ENCODE peak calls at places on chromosomes 13 and 19, in seven cellular contexts. One of them, this sample, is unnamed. For H3K27me3, the result is how much of the 10 kb centered on the place peaks cover.

GRCh38 chr19:44847144-44848035 is 1.3 kb downstream of the NECTIN2 start:
- DNase-seq in cardiac muscle cell: peak
- DNase-seq in CD8-positive, alpha-beta memory T cell: peak
- DNase-seq in HCT116: peak
- DNase-seq in HL-60: no peak
- DNase-seq in upper lobe of right lung: peak
- DNase-seq in heart right ventricle: peak
- DNase-seq in this sample: peak

GRCh38 chr13:78742659-78743058 is 83.7 kb upstream of the OBI1 start:
- DNase-seq in cardiac muscle cell: no peak
- DNase-seq in CD8-positive, alpha-beta memory T cell: no peak
- DNase-seq in HCT116: no peak
- DNase-seq in HL-60: no peak
- DNase-seq in upper lobe of right lung: no peak
- DNase-seq in heart right ventricle: no peak
- DNase-seq in this sample: no peak

GRCh38 chr19:55606471-55606787 is 982 bp downstream of the ZNF865 start:
- DNase-seq in cardiac muscle cell: no peak
- DNase-seq in CD8-positive, alpha-beta memory T cell: no peak
- DNase-seq in HCT116: no peak
- DNase-seq in HL-60: no peak
- DNase-seq in upper lobe of right lung: no peak
- DNase-seq in heart right ventricle: no peak
- DNase-seq in this sample: no peak

GRCh38 chr19:28468701-28469459 is 744.1 kb downstream of the UQCRFS1 start:
- DNase-seq in cardiac muscle cell: peak
- DNase-seq in CD8-positive, alpha-beta memory T cell: no peak
- DNase-seq in HCT116: no peak
- DNase-seq in HL-60: peak
- DNase-seq in upper lobe of right lung: no peak
- DNase-seq in heart right ventricle: no peak
- DNase-seq in this sample: no peak

GRCh38 chr13:104833221-104833620 is 1702.2 kb downstream of the EFNB2 start:
- DNase-seq in cardiac muscle cell: no peak
- DNase-seq in CD8-positive, alpha-beta memory T cell: no peak
- DNase-seq in HCT116: no peak
- DNase-seq in HL-60: no peak
- DNase-seq in upper lobe of right lung: no peak
- DNase-seq in heart right ventricle: no peak
- DNase-seq in this sample: no peak

GRCh38 chr13:82933986-82934385 is 948.3 kb downstream of the SLITRK1 start:
- DNase-seq in cardiac muscle cell: no peak
- DNase-seq in CD8-positive, alpha-beta memory T cell: no peak
- DNase-seq in HCT116: no peak
- DNase-seq in HL-60: no peak
- DNase-seq in upper lobe of right lung: no peak
- DNase-seq in heart right ventricle: no peak
- DNase-seq in this sample: no peak

GRCh38 chr13:73607489-73608156 is 526.6 kb downstream of the KLF12 start:
- DNase-seq in cardiac muscle cell: no peak
- DNase-seq in CD8-positive, alpha-beta memory T cell: no peak
- DNase-seq in HCT116: no peak
- DNase-seq in HL-60: no peak
- DNase-seq in upper lobe of right lung: no peak
- DNase-seq in heart right ventricle: no peak
- DNase-seq in this sample: no peak

GRCh38 chr13:59680429-59681024 is 483.2 kb downstream of the DIAPH3 start:
- DNase-seq in cardiac muscle cell: peak
- DNase-seq in CD8-positive, alpha-beta memory T cell: peak
- DNase-seq in HCT116: peak
- DNase-seq in HL-60: no peak
- DNase-seq in upper lobe of right lung: no peak
- DNase-seq in heart right ventricle: no peak
- DNase-seq in this sample: no peak

GRCh38 chr13:103537616-103538015 is 471.4 kb upstream of the SLC10A2 start:
- DNase-seq in cardiac muscle cell: no peak
- DNase-seq in CD8-positive, alpha-beta memory T cell: no peak
- DNase-seq in HCT116: no peak
- DNase-seq in HL-60: no peak
- DNase-seq in upper lobe of right lung: no peak
- DNase-seq in heart right ventricle: no peak
- DNase-seq in this sample: no peak

GRCh38 chr13:30463820-30464495 is 1.8 kb downstream of the HMGB1 start:
- DNase-seq in cardiac muscle cell: peak
- DNase-seq in CD8-positive, alpha-beta memory T cell: peak
- DNase-seq in HCT116: no peak
- DNase-seq in HL-60: peak
- DNase-seq in upper lobe of right lung: peak
- DNase-seq in heart right ventricle: peak
- DNase-seq in this sample: peak

GRCh38 chr13:45950343-45950995 is 98.9 kb upstream of the SIAH3 start:
- DNase-seq in cardiac muscle cell: no peak
- DNase-seq in CD8-positive, alpha-beta memory T cell: no peak
- DNase-seq in HCT116: no peak
- DNase-seq in HL-60: peak
- DNase-seq in upper lobe of right lung: no peak
- DNase-seq in heart right ventricle: no peak
- DNase-seq in this sample: no peak

GRCh38 chr13:30881191-30881651 is 24.9 kb upstream of the MEDAG start:
- DNase-seq in cardiac muscle cell: no peak
- DNase-seq in CD8-positive, alpha-beta memory T cell: no peak
- DNase-seq in HCT116: no peak
- DNase-seq in HL-60: no peak
- DNase-seq in upper lobe of right lung: no peak
- DNase-seq in heart right ventricle: no peak
- DNase-seq in this sample: peak

GRCh38 chr19:5091576-5092215 is 122.8 kb downstream of the KDM4B start:
- DNase-seq in cardiac muscle cell: no peak
- DNase-seq in CD8-positive, alpha-beta memory T cell: no peak
- DNase-seq in HCT116: no peak
- DNase-seq in HL-60: no peak
- DNase-seq in upper lobe of right lung: no peak
- DNase-seq in heart right ventricle: no peak
- DNase-seq in this sample: no peak

GRCh38 chr13:44932850-44933251 is 56.4 kb downstream of the NUFIP1 start:
- DNase-seq in cardiac muscle cell: peak
- DNase-seq in CD8-positive, alpha-beta memory T cell: no peak
- DNase-seq in HCT116: no peak
- DNase-seq in HL-60: no peak
- DNase-seq in upper lobe of right lung: no peak
- DNase-seq in heart right ventricle: peak
- DNase-seq in this sample: peak

GRCh38 chr13:31174018-31174417 is 12.3 kb upstream of the HSPH1 start:
- DNase-seq in cardiac muscle cell: peak
- DNase-seq in CD8-positive, alpha-beta memory T cell: no peak
- DNase-seq in HCT116: no peak
- DNase-seq in HL-60: no peak
- DNase-seq in upper lobe of right lung: no peak
- DNase-seq in heart right ventricle: no peak
- DNase-seq in this sample: no peak

GRCh38 chr13:23557733-23558132 is 12.5 kb upstream of the TNFRSF19 start:
- DNase-seq in cardiac muscle cell: no peak
- DNase-seq in CD8-positive, alpha-beta memory T cell: no peak
- DNase-seq in HCT116: no peak
- DNase-seq in HL-60: no peak
- DNase-seq in upper lobe of right lung: no peak
- DNase-seq in heart right ventricle: no peak
- DNase-seq in this sample: no peak

GRCh38 chr13:111992911-111993310 is 74.0 kb upstream of the SOX1 start:
- DNase-seq in cardiac muscle cell: no peak
- DNase-seq in CD8-positive, alpha-beta memory T cell: no peak
- DNase-seq in HCT116: no peak
- DNase-seq in HL-60: no peak
- DNase-seq in upper lobe of right lung: no peak
- DNase-seq in heart right ventricle: no peak
- DNase-seq in this sample: no peak

GRCh38 chr13:111999352-111999751 is 67.6 kb upstream of the SOX1 start:
- DNase-seq in cardiac muscle cell: no peak
- DNase-seq in CD8-positive, alpha-beta memory T cell: no peak
- DNase-seq in HCT116: no peak
- DNase-seq in HL-60: no peak
- DNase-seq in upper lobe of right lung: no peak
- DNase-seq in heart right ventricle: no peak
- DNase-seq in this sample: no peak

GRCh38 chr13:111990362-111990761 is 76.6 kb upstream of the SOX1 start:
- DNase-seq in cardiac muscle cell: no peak
- DNase-seq in CD8-positive, alpha-beta memory T cell: no peak
- DNase-seq in HCT116: no peak
- DNase-seq in HL-60: no peak
- DNase-seq in upper lobe of right lung: no peak
- DNase-seq in heart right ventricle: no peak
- DNase-seq in this sample: no peak

GRCh38 chr13:111993701-111994100 is 73.2 kb upstream of the SOX1 start:
- DNase-seq in cardiac muscle cell: no peak
- DNase-seq in CD8-positive, alpha-beta memory T cell: no peak
- DNase-seq in HCT116: no peak
- DNase-seq in HL-60: no peak
- DNase-seq in upper lobe of right lung: no peak
- DNase-seq in heart right ventricle: no peak
- DNase-seq in this sample: no peak

GRCh38 chr13:111994578-111994977 is 72.4 kb upstream of the SOX1 start:
- DNase-seq in cardiac muscle cell: no peak
- DNase-seq in CD8-positive, alpha-beta memory T cell: no peak
- DNase-seq in HCT116: no peak
- DNase-seq in HL-60: no peak
- DNase-seq in upper lobe of right lung: no peak
- DNase-seq in heart right ventricle: no peak
- DNase-seq in this sample: peak
- H3K27me3 ChIP-seq in cardiac muscle cell: under half
- H3K27me3 ChIP-seq in CD8-positive, alpha-beta memory T cell: under half
- H3K27me3 ChIP-seq in HCT116: under half
- H3K27me3 ChIP-seq in HL-60: under half
- H3K27me3 ChIP-seq in upper lobe of right lung: under half
- H3K27me3 ChIP-seq in heart right ventricle: half or more
- H3K27me3 ChIP-seq in this sample: under half

GRCh38 chr19:41785653-41786052 is 10.7 kb upstream of the CEACAM3 start:
- DNase-seq in cardiac muscle cell: peak
- DNase-seq in CD8-positive, alpha-beta memory T cell: peak
- DNase-seq in HCT116: peak
- DNase-seq in HL-60: peak
- DNase-seq in upper lobe of right lung: peak
- DNase-seq in heart right ventricle: peak
- DNase-seq in this sample: no peak

GRCh38 chr19:41784337-41785239 is 11.8 kb upstream of the CEACAM3 start:
- DNase-seq in cardiac muscle cell: no peak
- DNase-seq in CD8-positive, alpha-beta memory T cell: peak
- DNase-seq in HCT116: no peak
- DNase-seq in HL-60: peak
- DNase-seq in upper lobe of right lung: no peak
- DNase-seq in heart right ventricle: no peak
- DNase-seq in this sample: no peak
- H3K27me3 ChIP-seq in cardiac muscle cell: under half
- H3K27me3 ChIP-seq in CD8-positive, alpha-beta memory T cell: under half
- H3K27me3 ChIP-seq in HCT116: half or more
- H3K27me3 ChIP-seq in HL-60: under half
- H3K27me3 ChIP-seq in upper lobe of right lung: under half
- H3K27me3 ChIP-seq in heart right ventricle: half or more
- H3K27me3 ChIP-seq in this sample: under half

GRCh38 chr13:112391747-112392146 is 15.6 kb downstream of the SPACA7 start:
- DNase-seq in cardiac muscle cell: no peak
- DNase-seq in CD8-positive, alpha-beta memory T cell: no peak
- DNase-seq in HCT116: no peak
- DNase-seq in HL-60: peak
- DNase-seq in upper lobe of right lung: no peak
- DNase-seq in heart right ventricle: no peak
- DNase-seq in this sample: no peak
- H3K27me3 ChIP-seq in cardiac muscle cell: under half
- H3K27me3 ChIP-seq in CD8-positive, alpha-beta memory T cell: under half
- H3K27me3 ChIP-seq in HCT116: under half
- H3K27me3 ChIP-seq in HL-60: under half
- H3K27me3 ChIP-seq in upper lobe of right lung: under half
- H3K27me3 ChIP-seq in heart right ventricle: under half
- H3K27me3 ChIP-seq in this sample: under half

GRCh38 chr19:19259741-19260140 is 13.4 kb downstream of the TM6SF2 start:
- DNase-seq in cardiac muscle cell: peak
- DNase-seq in CD8-positive, alpha-beta memory T cell: no peak
- DNase-seq in HCT116: peak
- DNase-seq in HL-60: peak
- DNase-seq in upper lobe of right lung: no peak
- DNase-seq in heart right ventricle: no peak
- DNase-seq in this sample: no peak
- H3K27me3 ChIP-seq in cardiac muscle cell: under half
- H3K27me3 ChIP-seq in CD8-positive, alpha-beta memory T cell: under half
- H3K27me3 ChIP-seq in HCT116: under half
- H3K27me3 ChIP-seq in HL-60: under half
- H3K27me3 ChIP-seq in upper lobe of right lung: under half
- H3K27me3 ChIP-seq in heart right ventricle: half or more
- H3K27me3 ChIP-seq in this sample: under half

This sample was measured in aorta.